ENCODE peak calls at places on chromosomes 5 and 9, in six cellular contexts. One of them, this sample, is unnamed.
A peak's percentile ranks its signal among the peaks of the same experiment; 100 is the strongest.

GRCh38 chr9:78954286-78954685 is 617.5 kb upstream of the TLE4 start:
- DNase-seq in spleen: no peak
- DNase-seq in transverse colon: no peak
- DNase-seq in GM23338: no peak
- DNase-seq in K562: no peak
- DNase-seq in stomach: no peak
- DNase-seq in this sample: no peak

GRCh38 chr5:32828492-32828891 is 117.4 kb downstream of the NPR3 start:
- DNase-seq in spleen: no peak
- DNase-seq in transverse colon: no peak
- DNase-seq in GM23338: no peak
- DNase-seq in K562: no peak
- DNase-seq in stomach: no peak
- DNase-seq in this sample: no peak

GRCh38 chr5:139700711-139701693 is 52.9 kb downstream of the CXXC5 start:
- DNase-seq in spleen: peak; percentile 79
- DNase-seq in transverse colon: peak; percentile 44
- DNase-seq in GM23338: peak; percentile 89
- DNase-seq in K562: peak; percentile 47
- DNase-seq in stomach: no peak
- DNase-seq in this sample: no peak

GRCh38 chr5:180801596-180802324 is 846 bp downstream of the MGAT1 start:
- DNase-seq in spleen: peak; percentile 85
- DNase-seq in transverse colon: no peak
- DNase-seq in GM23338: no peak
- DNase-seq in K562: no peak
- DNase-seq in stomach: peak; percentile 51
- DNase-seq in this sample: no peak

GRCh38 chr5:91283899-91284298 is 99.2 kb downstream of the ARRDC3 start:
- DNase-seq in spleen: no peak
- DNase-seq in transverse colon: no peak
- DNase-seq in GM23338: no peak
- DNase-seq in K562: no peak
- DNase-seq in stomach: no peak
- DNase-seq in this sample: no peak

GRCh38 chr9:70677336-70677735 is 262.9 kb upstream of the KLF9 start:
- DNase-seq in spleen: no peak
- DNase-seq in transverse colon: no peak
- DNase-seq in GM23338: no peak
- DNase-seq in K562: no peak
- DNase-seq in stomach: no peak
- DNase-seq in this sample: no peak

GRCh38 chr9:130406278-130406895 is 38.4 kb upstream of the ASS1 start:
- DNase-seq in spleen: no peak
- DNase-seq in transverse colon: no peak
- DNase-seq in GM23338: no peak
- DNase-seq in K562: no peak
- DNase-seq in stomach: no peak
- DNase-seq in this sample: no peak

GRCh38 chr5:88256872-88257271 is 11.8 kb downstream of the TMEM161B start:
- DNase-seq in spleen: no peak
- DNase-seq in transverse colon: no peak
- DNase-seq in GM23338: peak; percentile 91
- DNase-seq in K562: no peak
- DNase-seq in stomach: no peak
- DNase-seq in this sample: no peak

GRCh38 chr5:142543951-142544753 is 141.7 kb downstream of the FGF1 start:
- DNase-seq in spleen: no peak
- DNase-seq in transverse colon: no peak
- DNase-seq in GM23338: no peak
- DNase-seq in K562: no peak
- DNase-seq in stomach: no peak
- DNase-seq in this sample: no peak

GRCh38 chr9:91714874-91715615 is 235.0 kb downstream of the ROR2 start:
- DNase-seq in spleen: no peak
- DNase-seq in transverse colon: no peak
- DNase-seq in GM23338: no peak
- DNase-seq in K562: no peak
- DNase-seq in stomach: no peak
- DNase-seq in this sample: no peak

GRCh38 chr9:130927995-130928900 is 10.8 kb downstream of the FIBCD1 start:
- DNase-seq in spleen: no peak
- DNase-seq in transverse colon: peak; percentile 32
- DNase-seq in GM23338: no peak
- DNase-seq in K562: no peak
- DNase-seq in stomach: peak; percentile 80
- DNase-seq in this sample: no peak

GRCh38 chr9:132546148-132547051 is 36.0 kb upstream of the BARHL1 start:
- DNase-seq in spleen: no peak
- DNase-seq in transverse colon: no peak
- DNase-seq in GM23338: peak; percentile 82
- DNase-seq in K562: peak; percentile 18
- DNase-seq in stomach: no peak
- DNase-seq in this sample: no peak

GRCh38 chr5:38923661-38924451 is 78.0 kb downstream of the OSMR start:
- DNase-seq in spleen: no peak
- DNase-seq in transverse colon: no peak
- DNase-seq in GM23338: no peak
- DNase-seq in K562: no peak
- DNase-seq in stomach: no peak
- DNase-seq in this sample: peak; percentile 14
- H3K27ac ChIP-seq in spleen: no peak overlapping the region
- H3K27ac ChIP-seq in transverse colon: peak overlapping the region; percentile 80
- H3K27ac ChIP-seq in GM23338: no peak overlapping the region
- H3K27ac ChIP-seq in K562: no peak overlapping the region
- H3K27ac ChIP-seq in stomach: no peak overlapping the region
- H3K27ac ChIP-seq in this sample: no peak overlapping the region

GRCh38 chr9:136231478-136232297 is 13.9 kb downstream of the QSOX2 start:
- DNase-seq in spleen: no peak
- DNase-seq in transverse colon: no peak
- DNase-seq in GM23338: no peak
- DNase-seq in K562: peak; percentile 66
- DNase-seq in stomach: no peak
- DNase-seq in this sample: no peak
- H3K36me3 ChIP-seq in spleen: peaks cover 15% of the 10 kb centered on the region
- H3K36me3 ChIP-seq in transverse colon: no peaks in the 10 kb centered on the region
- H3K36me3 ChIP-seq in GM23338: no peaks in the 10 kb centered on the region
- H3K36me3 ChIP-seq in K562: peaks cover 57% of the 10 kb centered on the region
- H3K36me3 ChIP-seq in stomach: peaks cover 31% of the 10 kb centered on the region
- H3K36me3 ChIP-seq in this sample: peaks cover 7% of the 10 kb centered on the region

GRCh38 chr9:35060548-35061207 is 11.7 kb downstream of the VCP start:
- DNase-seq in spleen: no peak
- DNase-seq in transverse colon: no peak
- DNase-seq in GM23338: no peak
- DNase-seq in K562: no peak
- DNase-seq in stomach: no peak
- DNase-seq in this sample: no peak
- TF ChIP-seq POLR2AphosphoS5 in spleen: no peak
- TF ChIP-seq POLR2AphosphoS5 in transverse colon: no peak
- TF ChIP-seq POLR2AphosphoS5 in GM23338: no peak
- TF ChIP-seq POLR2AphosphoS5 in K562: no peak
- TF ChIP-seq POLR2AphosphoS5 in stomach: no peak
- TF ChIP-seq POLR2AphosphoS5 in this sample: no peak

DNA sequence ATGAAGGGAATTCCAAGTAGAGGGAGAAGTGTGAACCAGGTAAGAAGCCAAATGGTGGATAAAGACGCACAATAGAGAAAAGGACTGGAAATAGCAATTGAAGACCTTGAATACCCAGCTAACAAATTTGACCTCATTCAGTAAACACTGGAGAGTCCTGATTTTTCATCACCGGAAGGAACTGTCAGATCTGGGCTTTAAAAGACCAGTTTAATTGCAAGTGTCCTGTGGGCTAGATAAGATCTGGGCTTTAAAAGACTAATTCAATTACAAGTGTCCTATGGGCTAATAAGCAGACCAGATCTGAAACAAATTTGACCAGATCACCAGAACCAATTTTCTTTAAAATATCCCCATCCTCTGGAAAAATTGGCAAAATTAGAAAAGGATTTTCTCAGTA is 380.0 kb downstream of the ACTL7B start:
- DNase-seq in spleen: no peak
- DNase-seq in transverse colon: no peak
- DNase-seq in GM23338: no peak
- DNase-seq in K562: no peak
- DNase-seq in stomach: no peak
- DNase-seq in this sample: no peak
- H3K27ac ChIP-seq in spleen: no peak overlapping the region
- H3K27ac ChIP-seq in transverse colon: no peak overlapping the region
- H3K27ac ChIP-seq in GM23338: no peak overlapping the region
- H3K27ac ChIP-seq in K562: no peak overlapping the region
- H3K27ac ChIP-seq in stomach: no peak overlapping the region
- H3K27ac ChIP-seq in this sample: no peak overlapping the region

GRCh38 chr9:107332883-107333282 is 49.8 kb downstream of the RAD23B start:
- DNase-seq in spleen: no peak
- DNase-seq in transverse colon: no peak
- DNase-seq in GM23338: no peak
- DNase-seq in K562: no peak
- DNase-seq in stomach: no peak
- DNase-seq in this sample: no peak

GRCh38 chr9:107333363-107333762 is 50.3 kb downstream of the RAD23B start:
- DNase-seq in spleen: no peak
- DNase-seq in transverse colon: no peak
- DNase-seq in GM23338: no peak
- DNase-seq in K562: no peak
- DNase-seq in stomach: no peak
- DNase-seq in this sample: no peak

GRCh38 chr9:107328510-107328909 is 45.4 kb downstream of the RAD23B start:
- DNase-seq in spleen: no peak
- DNase-seq in transverse colon: no peak
- DNase-seq in GM23338: no peak
- DNase-seq in K562: no peak
- DNase-seq in stomach: no peak
- DNase-seq in this sample: no peak

GRCh38 chr9:107334103-107334776 is 51.2 kb downstream of the RAD23B start:
- DNase-seq in spleen: no peak
- DNase-seq in transverse colon: no peak
- DNase-seq in GM23338: no peak
- DNase-seq in K562: no peak
- DNase-seq in stomach: no peak
- DNase-seq in this sample: no peak

GRCh38 chr9:107330420-107330819 is 47.3 kb downstream of the RAD23B start:
- DNase-seq in spleen: no peak
- DNase-seq in transverse colon: no peak
- DNase-seq in GM23338: no peak
- DNase-seq in K562: no peak
- DNase-seq in stomach: no peak
- DNase-seq in this sample: no peak
- H3K36me3 ChIP-seq in spleen: peaks cover 26% of the 10 kb centered on the region
- H3K36me3 ChIP-seq in transverse colon: no peaks in the 10 kb centered on the region
- H3K36me3 ChIP-seq in GM23338: peaks cover 21% of the 10 kb centered on the region
- H3K36me3 ChIP-seq in K562: peaks cover 95% of the 10 kb centered on the region
- H3K36me3 ChIP-seq in stomach: peaks cover 91% of the 10 kb centered on the region
- H3K36me3 ChIP-seq in this sample: peaks cover 93% of the 10 kb centered on the region